ENCODE peak calls at places on chromosomes 1 and 21, in seven cellular contexts. W is GM12865, U is progenitor cell of endocrine pancreas, N is hypothalamus, Z is left cardiac atrium, I is coronary artery, X is breast epithelium. C is an unnamed sample.

GRCh38 chr21:45632897-45633260 is 10.6 kb upstream of the PCBP3 start:
- DNase-seq in W (no peak), I (no peak), Z (no peak), N (no peak), X (no peak), U (no peak), C (no peak)

GRCh38 chr1:225763815-225764548 is 13.6 kb upstream of the SRP9 start:
- DNase-seq in Z (peak), I (no peak), U (no peak), N (no peak), W (peak), X (peak), C (no peak)

GRCh38 chr1:25694167-25694566 is 77.6 kb downstream of the MAN1C1 start:
- DNase-seq in W (no peak), I (no peak), X (no peak), Z (no peak), U (no peak), N (no peak), C (no peak)

GRCh38 chr1:153649137-153649866 is 9.2 kb upstream of the SNAPIN start:
- DNase-seq in Z (no peak), N (no peak), X (no peak), U (no peak), W (no peak), I (no peak), C (no peak)

GRCh38 chr1:41245659-41246058 is 3.6 kb upstream of the SCMH1 start:
- DNase-seq in N (no peak), X (no peak), W (no peak), U (no peak), Z (no peak), I (no peak), C (peak)

GRCh38 chr1:89831462-89832113 is 10.8 kb downstream of the LRRC8D start:
- DNase-seq in Z (no peak), I (no peak), U (no peak), N (no peak), X (no peak), W (no peak), C (no peak)

GRCh38 chr1:94302497-94302896 is 65.1 kb upstream of the ARHGAP29 start:
- DNase-seq in W (no peak), N (no peak), Z (no peak), I (no peak), X (no peak), U (no peak), C (no peak)

GRCh38 chr1:17212487-17213121 is 7.7 kb downstream of the PADI1 start:
- DNase-seq in N (no peak), W (no peak), Z (peak), U (no peak), I (no peak), X (no peak), C (peak)

GRCh38 chr1:228555074-228555989 is 68.2 kb downstream of the RNF187 start:
- DNase-seq in W (peak), N (no peak), U (no peak), X (peak), Z (no peak), I (no peak), C (peak)

GRCh38 chr1:111512132-111512874 is 8.9 kb upstream of the ADORA3 start:
- DNase-seq in U (no peak), N (no peak), X (no peak), W (no peak), I (no peak), Z (no peak), C (no peak)

GRCh38 chr1:195714248-195714647 is 894.0 kb downstream of the KCNT2 start:
- DNase-seq in X (no peak), W (no peak), U (no peak), Z (no peak), I (no peak), N (no peak), C (no peak)

GRCh38 chr1:191757003-191757402 is 401.3 kb upstream of the RGS18 start:
- DNase-seq in X (no peak), N (no peak), Z (no peak), I (no peak), W (no peak), U (no peak), C (no peak)